ENCODE peak calls at places on chromosomes 5 and 9, in seven cellular contexts. A is skeletal muscle cell; L is CD8-positive, alpha-beta T cell; E is dorsolateral prefrontal cortex; M is gastrocnemius medialis; N is CD8-positive, alpha-beta memory T cell; W is upper lobe of right lung. V is an unnamed sample.
A peak's percentile ranks its signal among the peaks of the same experiment; 100 is the strongest.

GRCh38 chr5:72241346-72242003 is 78.6 kb downstream of the MRPS27 start:
- DNase-seq in W (no peak), M (no peak), N (no peak), A (no peak), E (peak; percentile 77), L (no peak), V (no peak)

GRCh38 chr9:116639251-116639741 is 47.8 kb upstream of the TRIM32 start:
- DNase-seq in A (peak; percentile 34), E (no peak), W (no peak), M (no peak), N (no peak), L (no peak), V (no peak)

GRCh38 chr9:19816769-19817168 is 27.9 kb upstream of the SLC24A2 start:
- DNase-seq in M (no peak), N (no peak), L (no peak), A (no peak), W (no peak), E (no peak), V (no peak)

GRCh38 chr5:132750471-132751230 is 3.4 kb downstream of the CCNI2 start:
- DNase-seq in M (no peak), E (no peak), N (no peak), A (no peak), W (no peak), L (no peak), V (no peak)

GRCh38 chr9:5435912-5436311 is 1.8 kb downstream of the PLGRKT start:
- DNase-seq in M (no peak), A (no peak), E (no peak), L (no peak), W (no peak), N (no peak), V (peak; percentile 59)

GRCh38 chr5:68465934-68466551 is 250.5 kb downstream of the PIK3R1 start:
- DNase-seq in M (no peak), W (no peak), E (no peak), L (no peak), N (no peak), A (no peak), V (peak; percentile 77)

GRCh38 chr5:32329395-32329834 is 16.7 kb upstream of the MTMR12 start:
- DNase-seq in E (peak; percentile 69), W (peak; percentile 75), M (peak; percentile 28), N (peak; percentile 44), L (peak; percentile 42), A (no peak), V (peak; percentile 50)

GRCh38 chr5:169756071-169756765 is 119.1 kb downstream of the DOCK2 start:
- DNase-seq in M (no peak), N (no peak), E (no peak), L (no peak), A (no peak), W (no peak), V (no peak)

GRCh38 chr5:111681791-111682190 is 75.2 kb downstream of the NREP start:
- DNase-seq in L (no peak), N (no peak), A (no peak), M (no peak), W (no peak), E (no peak), V (no peak)

GRCh38 chr9:92641092-92641809 is 28.7 kb downstream of the IPPK start:
- DNase-seq in A (no peak), M (no peak), W (no peak), N (no peak), L (no peak), E (no peak), V (no peak)

GRCh38 chr9:15221746-15222145 is 85.3 kb downstream of the TTC39B start:
- DNase-seq in E (no peak), W (no peak), N (no peak), M (no peak), L (no peak), A (no peak), V (no peak)

GRCh38 chr5:104111622-104112021 is 549.0 kb upstream of the NUDT12 start:
- DNase-seq in M (no peak), W (no peak), A (no peak), N (no peak), E (no peak), L (no peak), V (no peak)

GRCh38 chr5:138654281-138654867 is 79.2 kb upstream of the HSPA9 start:
- DNase-seq in L (peak; percentile 57), W (no peak), N (peak; percentile 81), A (peak; percentile 39), E (no peak), M (no peak), V (no peak)

GRCh38 chr9:4262735-4263141 is 37.1 kb downstream of the GLIS3 start:
- DNase-seq in N (no peak), A (no peak), M (no peak), L (no peak), W (no peak), E (no peak), V (no peak)

GRCh38 chr5:95843733-95844223 is 21.3 kb upstream of the GLRX start:
- DNase-seq in M (no peak), W (peak; percentile 70), E (no peak), A (no peak), L (no peak), N (no peak), V (no peak)

GRCh38 chr5:71752441-71753190 is 33.5 kb downstream of the CARTPT start:
- DNase-seq in L (no peak), M (no peak), A (no peak), N (no peak), E (no peak), W (no peak), V (no peak)

GRCh38 chr9:27118916-27119315 is 9.9 kb downstream of the TEK start:
- DNase-seq in E (no peak), N (no peak), A (no peak), M (no peak), W (no peak), L (no peak), V (no peak)

GRCh38 chr9:86946712-86947145 is 577 bp downstream of the GAS1 start:
- DNase-seq in L (peak; percentile 14), E (peak; percentile 44), A (peak; percentile 25), W (peak; percentile 75), M (peak; percentile 16), N (peak; percentile 62), V (peak; percentile 58)

GRCh38 chr5:137503456-137503855 is 4.3 kb upstream of the SPOCK1 start:
- DNase-seq in A (no peak), N (no peak), L (no peak), E (no peak), W (no peak), M (no peak), V (no peak)

GRCh38 chr9:73200694-73201432 is 49.2 kb downstream of the ANXA1 start:
- DNase-seq in N (peak; percentile 8), W (no peak), M (no peak), A (no peak), L (no peak), E (no peak), V (no peak)

GRCh38 chr5:157626831-157627230 is 25.4 kb downstream of the SOX30 start:
- DNase-seq in W (no peak), A (no peak), M (no peak), L (no peak), N (no peak), E (no peak), V (no peak)

GRCh38 chr9:130660683-130661460 is 3.5 kb upstream of the PRDM12 start:
- DNase-seq in M (no peak), E (no peak), L (no peak), A (no peak), W (no peak), N (no peak), V (no peak)
- H3K4me3 ChIP-seq in M (peak overlapping the region; percentile 45), E (peak overlapping the region; percentile 19), L (no peak overlapping the region), A (peak overlapping the region; percentile 15), W (peak overlapping the region; percentile 39), N (no peak overlapping the region), V (peak overlapping the region; percentile 29)

GRCh38 chr5:174920906-174921550 is 196.6 kb downstream of the MSX2 start:
- DNase-seq in M (no peak), E (no peak), N (no peak), L (no peak), A (no peak), W (no peak), V (no peak)
- H3K4me3 ChIP-seq in M (no peak overlapping the region), E (no peak overlapping the region), N (no peak overlapping the region), L (no peak overlapping the region), A (no peak overlapping the region), W (no peak overlapping the region), V (no peak overlapping the region)

GRCh38 chr5:57862471-57863282 is 380.1 kb upstream of the ACTBL2 start:
- DNase-seq in L (no peak), N (no peak), W (no peak), E (no peak), A (peak; percentile 55), M (no peak), V (no peak)

GRCh38 chr5:57857696-57858095 is 375.1 kb upstream of the ACTBL2 start:
- DNase-seq in L (no peak), N (no peak), E (no peak), A (no peak), W (no peak), M (no peak), V (no peak)

GRCh38 chr5:57858905-57859304 is 376.3 kb upstream of the ACTBL2 start:
- DNase-seq in A (peak; percentile 69), L (no peak), E (no peak), N (no peak), M (no peak), W (no peak), V (no peak)

GRCh38 chr5:57855831-57856230 is 373.2 kb upstream of the ACTBL2 start:
- DNase-seq in A (no peak), N (no peak), E (no peak), W (no peak), L (no peak), M (no peak), V (no peak)

DNA sequence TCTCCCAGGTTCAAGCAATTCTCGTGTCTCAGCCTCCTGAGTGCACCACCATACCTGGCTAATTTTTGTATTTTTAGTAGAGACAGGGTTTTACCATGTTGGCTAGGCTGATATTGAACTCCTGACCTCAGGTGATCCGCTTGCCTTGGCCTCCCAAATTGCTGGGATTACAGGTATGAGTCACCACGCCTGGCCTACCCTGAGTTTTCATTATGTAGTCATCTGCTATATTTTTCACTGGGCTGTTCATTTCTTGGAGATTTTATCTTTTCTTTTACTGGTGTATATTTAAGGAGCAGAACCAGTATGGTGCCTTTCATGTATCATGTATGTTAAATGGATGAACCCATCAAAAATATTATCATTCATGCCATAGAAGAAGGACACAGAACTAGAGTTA is 377.0 kb upstream of the ACTBL2 start:
- DNase-seq in M (no peak), E (no peak), A (no peak), L (no peak), N (no peak), W (no peak), V (no peak)
- H3K4me3 ChIP-seq in M (no peak overlapping the region), E (no peak overlapping the region), A (no peak overlapping the region), L (no peak overlapping the region), N (no peak overlapping the region), W (no peak overlapping the region), V (no peak overlapping the region)

GRCh38 chr5:159098285-159099048 is 1.2 kb downstream of the EBF1 start:
- DNase-seq in M (no peak), N (no peak), W (no peak), A (no peak), E (no peak), L (no peak), V (no peak)

GRCh38 chr5:159099049-159099760 is 511 bp downstream of the EBF1 start:
- DNase-seq in L (no peak), A (no peak), N (peak; percentile 66), M (no peak), E (no peak), W (peak; percentile 66), V (peak; percentile 36)

GRCh38 chr5:159095882-159096554 is 3.7 kb downstream of the EBF1 start:
- DNase-seq in W (no peak), M (no peak), L (no peak), E (no peak), N (no peak), A (no peak), V (no peak)

GRCh38 chr5:159096555-159097460 is 2.9 kb downstream of the EBF1 start:
- DNase-seq in W (no peak), N (no peak), A (no peak), M (no peak), L (no peak), E (no peak), V (no peak)

GRCh38 chr5:159097461-159098284 is 2.0 kb downstream of the EBF1 start:
- DNase-seq in L (no peak), E (no peak), M (no peak), N (no peak), A (peak; percentile 25), W (no peak), V (no peak)
- H3K4me3 ChIP-seq in L (peak overlapping the region; percentile 43), E (peak overlapping the region; percentile 44), M (peak overlapping the region; percentile 47), N (peak overlapping the region; percentile 14), A (peak overlapping the region; percentile 65), W (peak overlapping the region; percentile 55), V (peak overlapping the region; percentile 30)